ENCODE peak calls at places on chromosomes 16 and 17, in four cellular contexts. W is fibroblast of pulmonary artery, T is AML-193, D is GM10248. E is an unnamed sample.
A peak's percentile ranks its signal among the peaks of the same experiment; 100 is the strongest.

GRCh38 chr17:44187131-44187899 is 543 bp downstream of the TMUB2 start:
- DNase-seq in W (peak; percentile 60), T (peak; percentile 77), D (peak; percentile 84), E (no peak)

GRCh38 chr17:39926588-39927100 is 757 bp downstream of the ORMDL3 start:
- DNase-seq in W (peak; percentile 48), T (peak; percentile 45), D (peak; percentile 59), E (no peak)

GRCh38 chr16:23356941-23357340 is 54.8 kb downstream of the SCNN1B start:
- DNase-seq in W (no peak), T (no peak), D (no peak), E (no peak)

GRCh38 chr16:50627419-50627818 is 53.7 kb downstream of the SNX20 start:
- DNase-seq in W (peak; percentile 24), T (no peak), D (peak; percentile 59), E (no peak)

GRCh38 chr17:10666921-10667320 is 9.8 kb upstream of the MYH3 start:
- DNase-seq in W (no peak), T (no peak), D (no peak), E (no peak)

GRCh38 chr16:79093554-79093967 is 507.0 kb downstream of the MAF start:
- DNase-seq in W (no peak), T (peak; percentile 89), D (no peak), E (peak; percentile 87)

GRCh38 chr17:45376171-45376564 is 56.5 kb downstream of the ARHGAP27 start:
- DNase-seq in W (no peak), T (no peak), D (no peak), E (no peak)

GRCh38 chr17:83096401-83097220 is 17.2 kb downstream of the METRNL start:
- DNase-seq in W (no peak), T (no peak), D (no peak), E (no peak)

GRCh38 chr17:75842963-75843576 is 1.1 kb downstream of the UNC13D start:
- DNase-seq in W (no peak), T (no peak), D (no peak), E (no peak)

GRCh38 chr16:22311520-22311919 is 14.3 kb downstream of the POLR3E start:
- DNase-seq in W (no peak), T (no peak), D (no peak), E (no peak)

GRCh38 chr16:894841-895240 is 75.9 kb downstream of the LMF1 start:
- DNase-seq in W (no peak), T (no peak), D (no peak), E (no peak)

GRCh38 chr17:58352843-58353719 is 1.1 kb upstream of the SUPT4H1 start:
- DNase-seq in W (peak; percentile 35), T (peak; percentile 68), D (no peak), E (peak; percentile 39)